ENCODE peak calls at places on chromosomes 4 and X, in five cellular contexts. X, O, F, L and K are unnamed samples.

GRCh38 chr4:2837110-2837903 is 6.3 kb upstream of the ADD1 start:
- DNase-seq in X (no peak), O (no peak), F (no peak), L (no peak), K (peak)

GRCh38 chr4:602559-602942 is 22.8 kb upstream of the PDE6B start:
- DNase-seq in X (no peak), O (peak), F (peak), L (no peak), K (peak)

GRCh38 chr4:120692964-120693363 is 229.6 kb downstream of the PRDM5 start:
- DNase-seq in X (peak), O (no peak), F (no peak), L (peak), K (no peak)

GRCh38 chr4:64330143-64330542 is 79.1 kb downstream of the TECRL start:
- DNase-seq in X (no peak), O (no peak), F (no peak), L (no peak), K (no peak)

GRCh38 chr4:77994194-77994721 is 62.9 kb upstream of the FRAS1 start:
- DNase-seq in X (peak), O (peak), F (peak), L (peak), K (peak)

GRCh38 chr4:78468272-78468671 is 83.3 kb upstream of the ANXA3 start:
- DNase-seq in X (no peak), O (no peak), F (no peak), L (no peak), K (no peak)

GRCh38 chr4:71202703-71203102 is 136.1 kb upstream of the SLC4A4 start:
- DNase-seq in X (no peak), O (no peak), F (no peak), L (peak), K (no peak)

GRCh38 chr4:156773648-156774357 is 197.8 kb downstream of the PDGFC start:
- DNase-seq in X (peak), O (no peak), F (no peak), L (no peak), K (no peak)

GRCh38 chr4:119693127-119693526 is 64.5 kb upstream of the PDE5A start:
- DNase-seq in X (peak), O (no peak), F (no peak), L (peak), K (no peak)

GRCh38 chr4:89196056-89196674 is 84.8 kb downstream of the TIGD2 start:
- DNase-seq in X (no peak), O (no peak), F (no peak), L (peak), K (no peak)

GRCh38 chr4:76363556-76364290 is 57.2 kb downstream of the STBD1 start:
- DNase-seq in X (peak), O (no peak), F (no peak), L (no peak), K (no peak)

GRCh38 chr4:138051157-138051556 is 191.0 kb downstream of the SLC7A11 start:
- DNase-seq in X (peak), O (no peak), F (no peak), L (no peak), K (no peak)

GRCh38 chrX:135437867-135438733 is 16.4 kb downstream of the SMIM10L2A start:
- DNase-seq in X (no peak), O (no peak), F (no peak), L (no peak), K (no peak)

GRCh38 chr4:24137963-24138601 is 248.2 kb upstream of the PPARGC1A start:
- DNase-seq in X (no peak), O (no peak), F (no peak), L (peak), K (no peak)

GRCh38 chr4:56400560-56400959 is 13.3 kb upstream of the AASDH start:
- DNase-seq in X (no peak), O (no peak), F (no peak), L (no peak), K (peak)

GRCh38 chr4:89496851-89497250 is 189.3 kb upstream of the GPRIN3 start:
- DNase-seq in X (peak), O (no peak), F (no peak), L (no peak), K (no peak)

GRCh38 chr4:47692691-47693090 is 145.2 kb downstream of the CORIN start:
- DNase-seq in X (no peak), O (no peak), F (no peak), L (no peak), K (no peak)

GRCh38 chrX:71178908-71179307 is 34.3 kb downstream of the NLGN3 start:
- DNase-seq in X (peak), O (no peak), F (peak), L (peak), K (peak)

GRCh38 chrX:13898084-13898483 is 81.2 kb upstream of the GPM6B start:
- DNase-seq in X (peak), O (no peak), F (no peak), L (peak), K (no peak)

GRCh38 chr4:113810906-113811305 is 49.4 kb upstream of the CAMK2D start:
- DNase-seq in X (peak), O (no peak), F (no peak), L (peak), K (no peak)

GRCh38 chrX:38817004-38817703 is 15.9 kb downstream of the MID1IP1 start:
- DNase-seq in X (peak), O (no peak), F (no peak), L (peak), K (peak)

GRCh38 chr4:7415927-7416686 is 18.6 kb downstream of the PSAPL1 start:
- DNase-seq in X (no peak), O (no peak), F (no peak), L (no peak), K (peak)

GRCh38 chr4:155085843-155086530 is 122.4 kb upstream of the NPY2R start:
- DNase-seq in X (peak), O (no peak), F (no peak), L (no peak), K (no peak)

GRCh38 chrX:150202641-150203248 is 160.4 kb upstream of the MAMLD1 start:
- DNase-seq in X (peak), O (no peak), F (no peak), L (peak), K (no peak)

GRCh38 chr4:82787342-82787741 is 11.3 kb downstream of the SCD5 start:
- DNase-seq in X (no peak), O (no peak), F (no peak), L (no peak), K (peak)

GRCh38 chr4:40840255-40840984 is 90.7 kb downstream of the NSUN7 start:
- DNase-seq in X (no peak), O (no peak), F (no peak), L (no peak), K (no peak)

GRCh38 chr4:688695-689497 is at the start of gene SLC49A3:
- DNase-seq in X (no peak), O (no peak), F (no peak), L (no peak), K (peak)

GRCh38 chrX:48753708-48754107 is 7.8 kb upstream of the GLOD5 start:
- DNase-seq in X (no peak), O (no peak), F (no peak), L (no peak), K (no peak)

GRCh38 chr4:15336410-15337184 is 91.2 kb upstream of the C1QTNF7 start:
- DNase-seq in X (peak), O (peak), F (no peak), L (peak), K (peak)

GRCh38 chrX:64176876-64177275 is 28.6 kb downstream of the AMER1 start:
- DNase-seq in X (no peak), O (no peak), F (no peak), L (no peak), K (no peak)

GRCh38 chrX:20224814-20225487 is 41.8 kb downstream of the RPS6KA3 start:
- DNase-seq in X (peak), O (no peak), F (no peak), L (no peak), K (no peak)

GRCh38 chr4:139144911-139145551 is 32.0 kb downstream of the ELF2 start:
- DNase-seq in X (no peak), O (no peak), F (no peak), L (no peak), K (no peak)

GRCh38 chrX:85244411-85245210 is 820 bp downstream of the ZNF711 start:
- DNase-seq in X (peak), O (no peak), F (peak), L (peak), K (no peak)

GRCh38 chr4:5738061-5738460 is 27.1 kb downstream of the EVC start:
- DNase-seq in X (peak), O (no peak), F (no peak), L (no peak), K (no peak)

GRCh38 chrX:129116651-129117050 is 406.6 kb downstream of the SMARCA1 start:
- DNase-seq in X (no peak), O (no peak), F (no peak), L (no peak), K (no peak)

GRCh38 chrX:12986164-12986779 is 11.4 kb downstream of the TMSB4X start:
- DNase-seq in X (no peak), O (no peak), F (no peak), L (no peak), K (no peak)

GRCh38 chr4:12827966-12828365 is 656.2 kb downstream of the RAB28 start:
- DNase-seq in X (no peak), O (no peak), F (no peak), L (no peak), K (no peak)

GRCh38 chrX:54306379-54306778 is 51.5 kb downstream of the WNK3 start:
- DNase-seq in X (no peak), O (no peak), F (no peak), L (no peak), K (no peak)

GRCh38 chrX:69100478-69100877 is 64.8 kb downstream of the PJA1 start:
- DNase-seq in X (no peak), O (no peak), F (no peak), L (no peak), K (no peak)
- H4K8ac ChIP-seq in X (no peak), O (no peak), F (no peak), L (no peak), K (no peak)

DNA sequence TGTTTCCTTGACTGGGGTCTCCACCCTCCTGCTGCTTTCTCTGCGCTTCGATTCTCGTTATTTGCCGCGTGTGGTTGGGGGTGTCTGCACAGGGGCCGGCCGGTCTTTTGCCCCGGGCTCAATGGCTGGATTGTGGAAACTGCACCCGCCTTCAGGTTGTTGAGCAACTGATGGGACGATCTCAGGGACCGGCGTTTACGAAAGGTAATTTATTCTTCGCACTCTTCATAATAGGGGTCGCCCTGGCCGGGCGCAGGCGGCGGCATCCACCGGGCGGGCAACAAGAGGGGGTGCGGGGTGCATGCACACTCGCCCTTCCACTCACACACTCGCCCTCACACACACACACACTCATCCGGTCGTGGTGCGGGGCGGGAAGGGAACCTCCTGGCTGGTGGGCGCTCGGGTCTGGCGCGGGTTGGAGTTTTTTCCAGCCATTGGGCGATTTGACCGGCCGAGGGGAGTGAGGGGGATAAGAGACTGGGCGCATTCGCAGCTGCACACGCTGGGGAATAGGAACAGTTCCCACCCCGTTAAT is 1.5 kb downstream of the ADGRL3 start:
- DNase-seq in X (no peak), O (no peak), F (no peak), L (peak), K (no peak)
- H3K14ac ChIP-seq in X (no peak), O (no peak), F (peak), L (no peak), K (no peak)

DNA sequence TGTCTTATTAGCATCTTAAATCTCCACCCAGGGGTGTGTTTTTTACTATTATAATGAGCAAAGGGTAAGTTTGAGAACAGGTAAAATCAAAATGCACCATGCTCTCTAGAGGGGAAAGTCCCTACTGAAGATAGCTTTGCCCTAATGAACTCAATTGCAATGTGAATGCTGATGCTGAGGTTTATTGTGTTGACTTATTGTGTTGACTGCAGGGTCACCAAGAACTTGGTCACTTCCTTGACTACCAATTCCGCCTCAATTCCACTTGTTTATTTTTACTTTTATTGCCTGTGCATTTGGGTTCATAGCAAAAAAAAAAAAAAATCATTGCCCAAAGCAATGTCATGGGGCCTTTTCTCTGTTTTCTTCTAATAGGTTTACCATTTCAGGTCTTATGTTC is 67.7 kb upstream of the SRD5A3 start:
- DNase-seq in X (no peak), O (no peak), F (no peak), L (no peak), K (no peak)
- H4K8ac ChIP-seq in X (no peak), O (no peak), F (no peak), L (no peak), K (no peak)

GRCh38 chr4:148717988-148718387 is 275.8 kb upstream of the NR3C2 start:
- DNase-seq in X (no peak), O (no peak), F (no peak), L (no peak), K (no peak)

DNA sequence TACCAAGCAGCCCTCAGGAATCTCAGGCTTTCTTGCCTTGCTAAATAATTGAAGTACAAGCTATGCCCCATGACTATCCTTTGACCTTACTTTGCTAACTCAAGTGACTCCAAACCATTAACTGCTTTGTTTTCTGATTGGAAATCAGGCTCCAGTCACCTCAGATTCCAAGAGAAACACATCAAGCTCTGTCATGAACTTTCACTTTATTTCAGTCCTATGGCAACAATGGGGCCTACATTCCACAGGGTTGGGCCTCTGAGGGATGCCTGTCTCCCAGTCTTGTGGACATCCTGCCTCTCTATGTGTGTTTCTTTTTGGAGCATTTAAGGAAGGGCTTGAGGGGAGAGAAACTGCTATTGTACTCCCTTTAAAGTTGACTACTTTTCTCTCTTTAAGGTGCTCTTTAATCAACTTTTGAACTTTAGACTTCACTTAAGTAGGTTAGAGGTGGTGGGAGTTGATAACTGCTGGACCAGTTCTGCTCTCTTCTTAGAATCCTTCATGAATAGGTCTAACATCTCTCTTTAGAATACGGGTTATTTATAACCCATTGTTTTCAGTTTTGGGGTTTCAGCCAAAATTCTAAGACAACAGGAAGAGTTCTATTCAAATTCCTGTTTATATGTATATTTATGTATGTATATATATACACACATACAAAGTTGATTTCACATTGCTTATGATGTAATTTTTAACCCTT is 274.3 kb upstream of the NR3C2 start:
- DNase-seq in X (no peak), O (peak), F (peak), L (no peak), K (no peak)
- H3K14ac ChIP-seq in X (no peak), O (no peak), F (no peak), L (no peak), K (no peak)

GRCh38 chr4:140151700-140152014 is 2.3 kb downstream of the MAML3 start:
- DNase-seq in X (peak), O (peak), F (no peak), L (peak), K (peak)

GRCh38 chr4:140153744-140154571 is at the start of gene MAML3:
- DNase-seq in X (peak), O (peak), F (peak), L (peak), K (peak)

GRCh38 chr4:140152015-140152703 is 1.8 kb downstream of the MAML3 start:
- DNase-seq in X (no peak), O (no peak), F (peak), L (peak), K (no peak)

GRCh38 chr4:140153419-140153743 is 603 bp downstream of the MAML3 start:
- DNase-seq in X (no peak), O (no peak), F (no peak), L (no peak), K (no peak)

GRCh38 chr4:140152760-140153418 is 1.1 kb downstream of the MAML3 start:
- DNase-seq in X (peak), O (no peak), F (peak), L (peak), K (peak)
- H4K8ac ChIP-seq in X (peak), O (peak), F (no peak), L (peak), K (no peak)